ENCODE peak calls at places on chromosomes 3 and 15, in five cellular contexts. T is OCI-LY7, D is mammary epithelial cell, K is heart right ventricle, S is heart left ventricle. M is an unnamed sample. For H3K4me1, the result is how much of the 10 kb centered on the place peaks cover.

GRCh38 chr3:142065344-142065743 is 84.0 kb downstream of the TFDP2 start:
- DNase-seq in S (no peak), T (no peak), K (no peak), D (no peak), M (no peak)

GRCh38 chr3:48656841-48657281 is 5.8 kb downstream of the CELSR3 start:
- DNase-seq in T (no peak), K (no peak), S (no peak), D (no peak), M (no peak)

GRCh38 chr15:101394654-101395053 is 94.9 kb downstream of the PCSK6 start:
- DNase-seq in T (no peak), K (no peak), S (no peak), D (no peak), M (no peak)

GRCh38 chr3:71521940-71522876 is 61.3 kb downstream of the FOXP1 start:
- DNase-seq in S (no peak), T (peak), D (no peak), K (no peak), M (no peak)

GRCh38 chr3:14175383-14176037 is 2.9 kb downstream of the XPC start:
- DNase-seq in T (peak), D (peak), K (no peak), S (no peak), M (no peak)

GRCh38 chr3:54989023-54989380 is 61.1 kb upstream of the LRTM1 start:
- DNase-seq in T (no peak), K (no peak), S (no peak), D (no peak), M (no peak)

GRCh38 chr15:65732698-65733097 is 59.4 kb downstream of the DENND4A start:
- DNase-seq in T (no peak), D (peak), K (no peak), S (no peak), M (no peak)

GRCh38 chr3:153734777-153735551 is 386.2 kb upstream of the ARHGEF26 start:
- DNase-seq in D (peak), S (no peak), K (no peak), T (no peak), M (no peak)

GRCh38 chr15:69093127-69093526 is 67.3 kb upstream of the GLCE start:
- DNase-seq in S (no peak), T (no peak), D (no peak), K (peak), M (no peak)

GRCh38 chr3:68007621-68008226 is 353.3 kb upstream of the SUCLG2 start:
- DNase-seq in T (no peak), S (no peak), D (no peak), K (no peak), M (peak)

GRCh38 chr3:120028271-120029047 is 65.8 kb downstream of the GSK3B start:
- DNase-seq in T (no peak), K (no peak), D (no peak), S (no peak), M (no peak)

GRCh38 chr3:9198805-9199386 is 50.5 kb downstream of the SRGAP3 start:
- DNase-seq in K (no peak), S (no peak), T (no peak), D (no peak), M (no peak)

GRCh38 chr15:75842722-75843617 is at the start of gene UBE2Q2:
- DNase-seq in D (peak), S (peak), T (peak), K (peak), M (peak)

GRCh38 chr3:198113219-198114053 is 153.4 kb downstream of the LMLN start:
- DNase-seq in T (no peak), K (no peak), S (peak), D (no peak), M (no peak)

GRCh38 chr3:48504051-48504946 is at the start of gene SHISA5:
- DNase-seq in T (no peak), S (peak), D (peak), K (peak), M (peak)

GRCh38 chr15:60243769-60244168 is 154.0 kb downstream of the ANXA2 start:
- DNase-seq in T (no peak), D (no peak), K (no peak), S (no peak), M (no peak)

GRCh38 chr3:157533298-157533870 is 30.2 kb upstream of the VEPH1 start:
- DNase-seq in S (no peak), T (no peak), K (no peak), D (peak), M (no peak)

GRCh38 chr3:45765956-45766355 is 30.4 kb downstream of the SLC6A20 start:
- DNase-seq in D (no peak), K (no peak), S (no peak), T (no peak), M (peak)

GRCh38 chr3:115341208-115341607 is 194.1 kb upstream of the ZBTB20 start:
- DNase-seq in K (no peak), T (no peak), S (no peak), D (peak), M (no peak)

GRCh38 chr15:32834156-32834555 is 116.4 kb downstream of the GREM1 start:
- DNase-seq in S (no peak), D (no peak), K (no peak), T (peak), M (no peak)

GRCh38 chr15:96887730-96888129 is 557.2 kb downstream of the NR2F2 start:
- DNase-seq in K (no peak), S (no peak), D (peak), T (no peak), M (no peak)

GRCh38 chr3:127753338-127753737 is 69.0 kb downstream of the MGLL start:
- DNase-seq in D (no peak), T (no peak), S (no peak), K (no peak), M (no peak)

GRCh38 chr3:142940472-142940871 is 23.0 kb downstream of the PAQR9 start:
- DNase-seq in S (no peak), T (no peak), D (peak), K (no peak), M (no peak)

GRCh38 chr3:56154297-56154696 is 314.0 kb downstream of the ERC2 start:
- DNase-seq in K (no peak), T (no peak), S (no peak), D (peak), M (no peak)

GRCh38 chr3:117304681-117305080 is 595.1 kb downstream of the TUSC7 start:
- DNase-seq in K (no peak), T (no peak), D (no peak), S (no peak), M (no peak)

GRCh38 chr3:132432639-132433038 is 15.3 kb downstream of the DNAJC13 start:
- DNase-seq in S (no peak), T (no peak), K (no peak), D (peak), M (no peak)

GRCh38 chr3:10443272-10443671 is 62.1 kb downstream of the ATP2B2 start:
- DNase-seq in D (no peak), K (no peak), S (no peak), T (no peak), M (no peak)

GRCh38 chr3:113685956-113686721 is 10.3 kb downstream of the USF3 start:
- DNase-seq in K (no peak), S (no peak), T (no peak), D (peak), M (no peak)

GRCh38 chr3:71057526-71057894 is 526.0 kb downstream of the FOXP1 start:
- DNase-seq in T (no peak), D (peak), S (no peak), K (no peak), M (no peak)

GRCh38 chr3:109597438-109597837 is 260.1 kb upstream of the DPPA4 start:
- DNase-seq in T (no peak), D (no peak), S (no peak), K (no peak), M (no peak)

GRCh38 chr15:31391687-31392671 is 65.3 kb downstream of the KLF13 start:
- DNase-seq in K (peak), D (peak), S (peak), T (peak), M (peak)

GRCh38 chr3:12317914-12318313 is 29.0 kb downstream of the PPARG start:
- DNase-seq in S (no peak), D (no peak), T (no peak), K (no peak), M (no peak)

GRCh38 chr3:149592758-149593240 is 65.0 kb downstream of the WWTR1 start:
- DNase-seq in K (peak), S (peak), T (no peak), D (peak), M (no peak)

GRCh38 chr3:112128843-112129727 is 4.0 kb downstream of the GCSAM start:
- DNase-seq in S (no peak), T (peak), K (no peak), D (peak), M (no peak)

GRCh38 chr3:122942937-122943827 is 84.4 kb downstream of the SEMA5B start:
- DNase-seq in D (peak), K (peak), T (peak), S (peak), M (no peak)

GRCh38 chr3:95289295-95289694 is 1226.4 kb downstream of the NSUN3 start:
- DNase-seq in S (no peak), D (no peak), K (no peak), T (no peak), M (no peak)

GRCh38 chr3:46455231-46456115 is 9.2 kb downstream of the LTF start:
- DNase-seq in S (no peak), K (no peak), D (no peak), T (no peak), M (no peak)

GRCh38 chr3:113668015-113668414 is 28.4 kb downstream of the USF3 start:
- DNase-seq in T (no peak), D (no peak), K (no peak), S (no peak), M (no peak)

GRCh38 chr3:46090161-46090591 is 62.9 kb upstream of the XCR1 start:
- DNase-seq in T (no peak), K (no peak), D (peak), S (no peak), M (no peak)

GRCh38 chr3:125310623-125311076 is 64.5 kb downstream of the ZNF148 start:
- DNase-seq in T (no peak), S (no peak), K (no peak), D (no peak), M (no peak)
- H3K4me3 ChIP-seq in T (peak), S (no peak), K (peak), D (no peak), M (peak)

DNA sequence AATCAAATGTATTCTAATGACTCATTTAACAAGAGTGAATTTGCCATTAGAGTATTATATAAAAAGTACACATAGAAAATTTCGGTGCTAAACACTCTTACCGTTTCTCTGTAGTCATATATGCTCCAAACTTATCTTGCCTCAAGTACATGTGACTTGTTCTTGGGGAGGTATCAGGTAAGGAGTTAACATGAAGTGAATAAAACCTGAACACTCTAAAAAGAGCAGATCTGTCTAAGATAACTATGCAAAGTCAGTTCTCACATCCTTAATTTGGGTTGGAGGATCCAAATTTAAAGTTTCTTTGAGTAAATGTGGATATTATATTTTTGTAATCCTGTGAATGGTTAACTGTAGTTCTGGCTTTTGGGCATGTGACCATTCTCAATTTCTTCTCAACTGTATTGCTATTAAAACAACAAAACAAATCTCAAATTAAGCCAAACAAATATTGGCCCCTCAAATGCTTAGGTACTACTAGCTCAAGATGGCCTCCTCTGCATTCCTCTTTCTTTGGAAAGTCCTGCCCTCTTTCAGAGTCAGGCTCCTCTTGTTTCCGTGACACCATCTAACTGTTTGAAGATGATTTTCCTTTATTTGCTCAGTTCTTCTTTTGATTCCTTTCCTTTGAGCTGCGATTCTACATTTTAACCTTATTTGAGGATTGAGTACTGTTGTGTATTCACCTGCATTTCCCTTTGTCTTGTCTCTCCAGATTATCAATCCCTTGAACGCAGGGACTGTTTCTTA is 4.2 kb downstream of the EDEM1 start:
- DNase-seq in T (peak), D (no peak), K (no peak), S (no peak), M (no peak)
- H3K4me1 ChIP-seq in T (half or more), D (under half), K (under half), S (half or more), M (under half)

GRCh38 chr15:83208357-83208661 is 686 bp upstream of the HDGFL3 start:
- DNase-seq in D (no peak), K (no peak), T (no peak), S (no peak), M (no peak)
- H3K4me3 ChIP-seq in D (peak), K (peak), T (peak), S (peak), M (peak)

DNA sequence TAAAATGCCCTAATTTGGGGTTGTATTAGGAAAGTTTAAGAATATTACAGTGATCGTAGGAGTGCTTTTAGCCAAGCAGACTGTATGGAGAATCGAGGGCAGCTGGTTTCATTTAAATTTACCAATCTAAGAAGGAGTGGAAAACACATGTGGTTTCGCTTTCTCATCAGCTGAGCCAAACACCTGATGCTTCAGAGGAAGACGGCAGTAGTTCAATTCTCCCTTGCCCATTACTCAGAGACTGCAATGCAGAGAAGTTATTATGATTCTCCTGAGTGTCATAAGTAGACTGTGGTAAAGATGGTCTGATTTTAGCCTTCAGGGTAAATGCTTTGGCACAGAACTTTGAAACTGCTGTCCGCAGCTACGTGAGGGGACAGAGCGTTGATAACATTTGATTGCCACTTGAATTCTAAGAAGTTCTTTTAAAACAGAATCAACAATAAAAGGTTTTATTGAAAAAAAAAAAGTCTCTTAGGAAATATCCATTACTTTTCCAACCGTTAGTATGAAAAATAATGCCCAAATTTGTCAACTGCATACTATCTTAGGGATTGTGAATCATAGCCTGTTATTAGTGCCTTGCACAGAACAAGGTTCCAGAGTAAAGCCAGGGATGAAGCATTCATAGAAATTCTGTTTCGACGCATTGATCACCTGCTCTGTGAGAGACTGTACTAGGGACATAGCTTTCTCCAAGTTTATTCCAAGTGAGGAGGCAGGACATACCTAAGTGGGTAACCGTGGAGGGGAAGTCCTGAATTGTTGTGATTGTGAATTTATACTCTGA is 25.6 kb downstream of the LYSMD4 start:
- DNase-seq in K (no peak), S (no peak), D (peak), T (no peak), M (no peak)
- H3K4me1 ChIP-seq in K (half or more), S (half or more), D (under half), T (under half), M (under half)

DNA sequence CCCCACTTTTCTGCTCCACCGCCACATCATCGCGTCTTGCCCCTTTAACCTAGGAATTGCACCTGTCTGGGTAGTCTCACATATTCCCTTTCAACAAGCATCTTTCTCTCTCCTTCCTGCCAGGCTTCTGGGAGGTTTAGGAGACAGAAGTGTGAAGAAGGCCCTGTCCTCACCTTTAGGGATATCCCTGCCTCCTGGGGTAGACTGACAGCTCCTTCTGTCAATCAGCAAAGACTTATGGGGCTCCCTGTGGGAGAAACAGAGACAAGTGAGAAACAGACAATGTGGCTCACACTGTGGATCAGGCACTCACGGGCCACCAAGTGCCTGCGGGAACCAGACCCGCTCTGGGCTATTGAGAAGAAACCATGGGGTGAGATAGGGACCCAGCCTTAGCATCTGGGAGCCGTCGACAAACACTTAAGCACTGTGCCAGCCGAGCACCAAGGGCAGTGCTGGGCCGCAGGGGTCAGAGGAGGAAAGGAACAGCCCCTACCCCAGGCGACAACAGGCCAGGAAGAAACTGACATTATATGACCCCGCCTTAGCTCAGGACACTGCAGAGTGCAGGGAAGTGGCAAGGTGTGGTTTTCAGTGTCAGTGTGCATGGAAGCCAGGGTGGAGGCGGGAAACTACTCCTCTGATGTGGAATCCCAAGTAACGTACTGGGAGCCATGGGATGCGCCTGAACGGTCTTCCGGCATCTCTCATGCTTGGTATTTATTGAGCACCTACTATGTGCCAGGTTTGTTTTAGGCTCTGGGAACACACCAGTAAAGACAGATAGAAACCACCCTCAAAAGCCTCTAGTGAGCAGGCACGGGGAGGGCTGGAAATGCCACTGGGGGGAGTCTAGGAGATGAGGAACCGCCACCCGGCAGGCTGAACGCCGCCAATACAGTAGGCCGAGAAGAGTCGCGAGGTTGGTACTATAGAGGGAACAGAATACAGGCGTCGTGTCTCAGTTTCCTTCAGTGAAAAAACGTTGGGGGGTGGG is 1.8 kb downstream of the EFCC1 start:
- DNase-seq in S (no peak), K (no peak), D (no peak), T (no peak), M (no peak)
- H3K4me3 ChIP-seq in S (no peak), K (peak), D (no peak), T (no peak), M (no peak)

GRCh38 chr3:160765211-160765610 is 9.2 kb downstream of the PPM1L start:
- DNase-seq in D (no peak), T (no peak), S (no peak), K (no peak), M (no peak)
- H3K4me1 ChIP-seq in D (under half), T (under half), S (under half), K (under half), M (under half)

GRCh38 chr3:1092771-1093170 is at the start of gene CNTN6:
- DNase-seq in D (no peak), T (no peak), S (no peak), K (no peak), M (no peak)
- H3K4me3 ChIP-seq in D (no peak), T (no peak), S (no peak), K (no peak), M (peak)

M was measured in ascending aorta.